ENCODE peak calls at places on chromosomes 5 and 9, in eight cellular contexts. One of them, this sample, is unnamed.

GRCh38 chr5:125196479-125197183 is 450.2 kb upstream of the ZNF608 start:
- DNase-seq in uterus: no peak
- DNase-seq in AG09319: no peak
- DNase-seq in AG10803: no peak
- DNase-seq in AG04450: no peak
- DNase-seq in breast epithelium: no peak
- DNase-seq in cardiac fibroblast: peak; percentile 40
- DNase-seq in PC-3: no peak
- DNase-seq in this sample: no peak

GRCh38 chr5:113330533-113331200 is 104.1 kb downstream of the TSSK1B start:
- DNase-seq in uterus: no peak
- DNase-seq in AG09319: no peak
- DNase-seq in AG10803: peak; percentile 60
- DNase-seq in AG04450: no peak
- DNase-seq in breast epithelium: peak; percentile 52
- DNase-seq in cardiac fibroblast: peak; percentile 77
- DNase-seq in PC-3: peak; percentile 74
- DNase-seq in this sample: no peak

GRCh38 chr5:172052454-172053236 is 46.2 kb upstream of the FBXW11 start:
- DNase-seq in uterus: no peak
- DNase-seq in AG09319: peak; percentile 35
- DNase-seq in AG10803: peak; percentile 49
- DNase-seq in AG04450: peak; percentile 30
- DNase-seq in breast epithelium: no peak
- DNase-seq in cardiac fibroblast: peak; percentile 95
- DNase-seq in PC-3: no peak
- DNase-seq in this sample: no peak

GRCh38 chr9:124120272-124120671 is 108.7 kb downstream of the LHX2 start:
- DNase-seq in uterus: no peak
- DNase-seq in AG09319: no peak
- DNase-seq in AG10803: no peak
- DNase-seq in AG04450: no peak
- DNase-seq in breast epithelium: no peak
- DNase-seq in cardiac fibroblast: no peak
- DNase-seq in PC-3: no peak
- DNase-seq in this sample: no peak

GRCh38 chr5:132266031-132266835 is 8.7 kb downstream of the PDLIM4 start:
- DNase-seq in uterus: peak; percentile 52
- DNase-seq in AG09319: no peak
- DNase-seq in AG10803: no peak
- DNase-seq in AG04450: no peak
- DNase-seq in breast epithelium: no peak
- DNase-seq in cardiac fibroblast: no peak
- DNase-seq in PC-3: peak; percentile 38
- DNase-seq in this sample: no peak

GRCh38 chr5:78482948-78483347 is 122.5 kb downstream of the SCAMP1 start:
- DNase-seq in uterus: no peak
- DNase-seq in AG09319: no peak
- DNase-seq in AG10803: no peak
- DNase-seq in AG04450: no peak
- DNase-seq in breast epithelium: no peak
- DNase-seq in cardiac fibroblast: no peak
- DNase-seq in PC-3: no peak
- DNase-seq in this sample: no peak

GRCh38 chr9:70601000-70601929 is 186.8 kb upstream of the KLF9 start:
- DNase-seq in uterus: peak; percentile 97
- DNase-seq in AG09319: peak; percentile 99
- DNase-seq in AG10803: peak; percentile 97
- DNase-seq in AG04450: peak; percentile 97
- DNase-seq in breast epithelium: peak; percentile 93
- DNase-seq in cardiac fibroblast: peak; percentile 100
- DNase-seq in PC-3: peak; percentile 22
- DNase-seq in this sample: no peak

GRCh38 chr5:97388794-97389193 is 205.7 kb upstream of the RIOK2 start:
- DNase-seq in uterus: no peak
- DNase-seq in AG09319: no peak
- DNase-seq in AG10803: no peak
- DNase-seq in AG04450: no peak
- DNase-seq in breast epithelium: no peak
- DNase-seq in cardiac fibroblast: no peak
- DNase-seq in PC-3: peak; percentile 50
- DNase-seq in this sample: no peak

GRCh38 chr9:27437652-27438373 is 86.3 kb upstream of the IFNK start:
- DNase-seq in uterus: no peak
- DNase-seq in AG09319: no peak
- DNase-seq in AG10803: peak; percentile 60
- DNase-seq in AG04450: no peak
- DNase-seq in breast epithelium: no peak
- DNase-seq in cardiac fibroblast: no peak
- DNase-seq in PC-3: no peak
- DNase-seq in this sample: no peak

GRCh38 chr9:131405858-131406566 is 12.1 kb downstream of the PRRC2B start:
- DNase-seq in uterus: no peak
- DNase-seq in AG09319: no peak
- DNase-seq in AG10803: no peak
- DNase-seq in AG04450: no peak
- DNase-seq in breast epithelium: no peak
- DNase-seq in cardiac fibroblast: no peak
- DNase-seq in PC-3: no peak
- DNase-seq in this sample: no peak

GRCh38 chr5:8332666-8333444 is 463.9 kb downstream of the MTRR start:
- DNase-seq in uterus: no peak
- DNase-seq in AG09319: no peak
- DNase-seq in AG10803: no peak
- DNase-seq in AG04450: no peak
- DNase-seq in breast epithelium: no peak
- DNase-seq in cardiac fibroblast: no peak
- DNase-seq in PC-3: no peak
- DNase-seq in this sample: no peak

GRCh38 chr5:3325811-3326568 is 269.6 kb upstream of the IRX1 start:
- DNase-seq in uterus: no peak
- DNase-seq in AG09319: no peak
- DNase-seq in AG10803: peak; percentile 18
- DNase-seq in AG04450: no peak
- DNase-seq in breast epithelium: no peak
- DNase-seq in cardiac fibroblast: no peak
- DNase-seq in PC-3: no peak
- DNase-seq in this sample: no peak

GRCh38 chr9:130265431-130266235 is at the start of gene HMCN2:
- DNase-seq in uterus: no peak
- DNase-seq in AG09319: no peak
- DNase-seq in AG10803: no peak
- DNase-seq in AG04450: no peak
- DNase-seq in breast epithelium: peak; percentile 40
- DNase-seq in cardiac fibroblast: peak; percentile 7
- DNase-seq in PC-3: no peak
- DNase-seq in this sample: no peak

DNA sequence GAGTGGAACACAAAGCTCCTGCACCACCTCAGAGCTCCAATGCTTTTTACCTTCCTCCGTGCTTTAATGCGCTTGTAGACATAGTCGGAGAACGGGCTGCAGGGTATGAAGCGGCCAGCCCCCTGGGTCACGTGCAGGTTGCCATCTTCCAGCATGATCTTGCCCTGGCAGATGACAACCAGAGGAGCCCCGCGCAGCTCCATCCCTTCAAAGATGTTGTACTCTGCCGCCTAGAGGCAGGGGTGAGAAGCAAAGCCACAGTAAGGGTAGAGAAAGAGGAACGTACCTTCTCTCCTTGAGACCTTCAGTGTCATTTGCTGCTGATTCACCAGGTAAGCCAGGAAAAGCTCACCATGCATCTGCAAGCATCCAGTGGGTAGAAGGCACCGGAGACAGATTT is 112.3 kb downstream of the DPYSL3 start:
- DNase-seq in uterus: no peak
- DNase-seq in AG09319: no peak
- DNase-seq in AG10803: no peak
- DNase-seq in AG04450: no peak
- DNase-seq in breast epithelium: no peak
- DNase-seq in cardiac fibroblast: no peak
- DNase-seq in PC-3: no peak
- DNase-seq in this sample: no peak
- TF ChIP-seq CTCF in uterus: no peak
- TF ChIP-seq CTCF in AG09319: no peak
- TF ChIP-seq CTCF in AG10803: no peak
- TF ChIP-seq CTCF in AG04450: no peak
- TF ChIP-seq CTCF in breast epithelium: no peak
- TF ChIP-seq CTCF in cardiac fibroblast: no peak
- TF ChIP-seq CTCF in PC-3: peak; percentile 19
- TF ChIP-seq CTCF in this sample: peak; percentile 45

GRCh38 chr5:32505718-32506117 is 61.2 kb upstream of the ZFR start:
- DNase-seq in uterus: peak; percentile 34
- DNase-seq in AG09319: peak; percentile 72
- DNase-seq in AG10803: peak; percentile 96
- DNase-seq in AG04450: no peak
- DNase-seq in breast epithelium: no peak
- DNase-seq in cardiac fibroblast: peak; percentile 91
- DNase-seq in PC-3: no peak
- DNase-seq in this sample: no peak
- TF ChIP-seq CTCF in uterus: no peak
- TF ChIP-seq CTCF in AG09319: no peak
- TF ChIP-seq CTCF in AG10803: no peak
- TF ChIP-seq CTCF in AG04450: no peak
- TF ChIP-seq CTCF in breast epithelium: no peak
- TF ChIP-seq CTCF in cardiac fibroblast: no peak
- TF ChIP-seq CTCF in PC-3: no peak
- TF ChIP-seq CTCF in this sample: no peak

GRCh38 chr9:91560301-91560700 is 136.7 kb upstream of the NFIL3 start:
- DNase-seq in uterus: no peak
- DNase-seq in AG09319: no peak
- DNase-seq in AG10803: peak; percentile 58
- DNase-seq in AG04450: no peak
- DNase-seq in breast epithelium: no peak
- DNase-seq in cardiac fibroblast: no peak
- DNase-seq in PC-3: no peak
- DNase-seq in this sample: no peak

GRCh38 chr9:91557352-91557751 is 133.7 kb upstream of the NFIL3 start:
- DNase-seq in uterus: no peak
- DNase-seq in AG09319: no peak
- DNase-seq in AG10803: no peak
- DNase-seq in AG04450: no peak
- DNase-seq in breast epithelium: no peak
- DNase-seq in cardiac fibroblast: no peak
- DNase-seq in PC-3: no peak
- DNase-seq in this sample: no peak

GRCh38 chr9:91555132-91555531 is 131.5 kb upstream of the NFIL3 start:
- DNase-seq in uterus: no peak
- DNase-seq in AG09319: no peak
- DNase-seq in AG10803: peak; percentile 55
- DNase-seq in AG04450: no peak
- DNase-seq in breast epithelium: no peak
- DNase-seq in cardiac fibroblast: peak; percentile 42
- DNase-seq in PC-3: peak; percentile 54
- DNase-seq in this sample: no peak

GRCh38 chr9:91562412-91562811 is 138.8 kb upstream of the NFIL3 start:
- DNase-seq in uterus: no peak
- DNase-seq in AG09319: no peak
- DNase-seq in AG10803: no peak
- DNase-seq in AG04450: no peak
- DNase-seq in breast epithelium: no peak
- DNase-seq in cardiac fibroblast: peak; percentile 30
- DNase-seq in PC-3: peak; percentile 3
- DNase-seq in this sample: no peak

GRCh38 chr9:91558879-91559278 is 135.2 kb upstream of the NFIL3 start:
- DNase-seq in uterus: no peak
- DNase-seq in AG09319: no peak
- DNase-seq in AG10803: peak; percentile 55
- DNase-seq in AG04450: no peak
- DNase-seq in breast epithelium: no peak
- DNase-seq in cardiac fibroblast: peak; percentile 54
- DNase-seq in PC-3: no peak
- DNase-seq in this sample: no peak
- TF ChIP-seq CTCF in uterus: no peak
- TF ChIP-seq CTCF in AG09319: no peak
- TF ChIP-seq CTCF in AG10803: peak; percentile 47
- TF ChIP-seq CTCF in AG04450: no peak
- TF ChIP-seq CTCF in breast epithelium: no peak
- TF ChIP-seq CTCF in cardiac fibroblast: no peak
- TF ChIP-seq CTCF in PC-3: peak; percentile 21
- TF ChIP-seq CTCF in this sample: no peak

GRCh38 chr5:37248387-37248969 is 698 bp downstream of the CPLANE1 start:
- DNase-seq in uterus: no peak
- DNase-seq in AG09319: no peak
- DNase-seq in AG10803: peak; percentile 15
- DNase-seq in AG04450: no peak
- DNase-seq in breast epithelium: no peak
- DNase-seq in cardiac fibroblast: peak; percentile 7
- DNase-seq in PC-3: no peak
- DNase-seq in this sample: no peak

GRCh38 chr5:37247036-37247435 is 2.1 kb downstream of the CPLANE1 start:
- DNase-seq in uterus: no peak
- DNase-seq in AG09319: no peak
- DNase-seq in AG10803: no peak
- DNase-seq in AG04450: no peak
- DNase-seq in breast epithelium: no peak
- DNase-seq in cardiac fibroblast: no peak
- DNase-seq in PC-3: no peak
- DNase-seq in this sample: no peak

GRCh38 chr5:37247496-37247895 is 1.7 kb downstream of the CPLANE1 start:
- DNase-seq in uterus: no peak
- DNase-seq in AG09319: no peak
- DNase-seq in AG10803: no peak
- DNase-seq in AG04450: no peak
- DNase-seq in breast epithelium: no peak
- DNase-seq in cardiac fibroblast: no peak
- DNase-seq in PC-3: no peak
- DNase-seq in this sample: no peak

GRCh38 chr5:37249820-37250175 is 622 bp upstream of the CPLANE1 start:
- DNase-seq in uterus: no peak
- DNase-seq in AG09319: no peak
- DNase-seq in AG10803: no peak
- DNase-seq in AG04450: no peak
- DNase-seq in breast epithelium: no peak
- DNase-seq in cardiac fibroblast: no peak
- DNase-seq in PC-3: no peak
- DNase-seq in this sample: no peak

DNA sequence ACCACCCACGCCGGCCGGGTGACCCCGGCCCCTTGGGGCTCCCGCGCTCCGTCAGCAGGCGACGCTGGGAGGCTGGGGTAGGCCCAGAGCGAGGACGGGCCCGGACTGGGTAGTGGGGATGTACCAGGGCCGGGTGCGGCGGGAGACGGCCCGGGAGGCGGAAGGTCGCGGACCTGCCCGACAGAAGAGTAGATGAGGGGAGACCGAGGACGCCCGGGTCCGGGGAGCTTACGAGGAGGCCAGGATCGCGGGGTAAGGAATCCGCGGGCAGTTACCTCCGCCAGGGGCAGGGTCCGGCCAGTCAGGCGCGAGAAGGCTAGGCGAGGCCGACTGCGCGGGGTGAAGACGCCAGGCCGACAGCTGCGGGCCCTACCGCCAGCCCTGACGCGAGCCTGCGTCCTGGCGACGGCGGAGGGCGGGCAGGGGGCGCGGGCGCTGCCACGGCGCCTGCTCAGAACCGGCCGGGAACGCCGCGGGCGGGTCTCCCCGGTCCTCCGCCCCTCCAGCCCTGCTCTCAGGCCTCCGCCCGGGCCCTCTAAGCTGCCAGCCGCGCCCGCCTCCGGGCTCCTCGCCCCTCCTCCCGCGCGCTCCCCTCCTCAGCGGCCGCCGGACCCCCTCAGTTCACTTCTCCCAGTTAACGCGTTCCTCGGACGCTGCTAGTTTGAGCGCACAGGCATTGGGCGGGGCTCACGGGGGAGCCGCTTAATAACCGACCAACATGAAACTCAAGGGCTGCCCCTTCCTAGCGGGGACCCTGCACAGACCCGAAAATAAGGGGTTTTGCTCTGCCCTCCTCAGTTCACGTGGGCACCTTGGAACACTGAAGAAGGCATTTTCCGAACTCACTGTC is at the start of gene CPLANE1:
- DNase-seq in uterus: peak; percentile 61
- DNase-seq in AG09319: peak; percentile 54
- DNase-seq in AG10803: peak; percentile 80
- DNase-seq in AG04450: peak; percentile 29
- DNase-seq in breast epithelium: peak; percentile 72
- DNase-seq in cardiac fibroblast: peak; percentile 91
- DNase-seq in PC-3: peak; percentile 74
- DNase-seq in this sample: peak; percentile 84
- TF ChIP-seq CTCF in uterus: no peak
- TF ChIP-seq CTCF in AG09319: no peak
- TF ChIP-seq CTCF in AG10803: peak; percentile 5
- TF ChIP-seq CTCF in AG04450: no peak
- TF ChIP-seq CTCF in breast epithelium: no peak
- TF ChIP-seq CTCF in cardiac fibroblast: no peak
- TF ChIP-seq CTCF in PC-3: no peak
- TF ChIP-seq CTCF in this sample: no peak